ENCODE peak calls at places on chromosomes 6 and 20, in six cellular contexts. J is cardiac muscle cell; B is effector CD8-positive, alpha-beta T cell; W is neural crest cell; F is MCF 10A; S is cerebellum. R is an unnamed sample.

GRCh38 chr20:577167-577791 is 32.8 kb downstream of the TCF15 start:
- DNase-seq in S (no peak), F (peak), J (peak), B (no peak), W (no peak), R (peak)

GRCh38 chr20:44072381-44072780 is 114.6 kb downstream of the JPH2 start:
- DNase-seq in S (no peak), F (no peak), B (no peak), W (no peak), J (no peak), R (no peak)

GRCh38 chr6:40894962-40895799 is 143.8 kb downstream of the UNC5CL start:
- DNase-seq in F (peak), W (peak), S (no peak), J (peak), B (no peak), R (no peak)

GRCh38 chr6:87029711-87030314 is 65.1 kb downstream of the CGA start:
- DNase-seq in W (no peak), S (peak), F (peak), B (no peak), J (peak), R (peak)

GRCh38 chr20:17530716-17531536 is at the start of gene BFSP1:
- DNase-seq in W (peak), B (no peak), J (peak), S (peak), F (peak), R (peak)

GRCh38 chr20:63837134-63837429 is 6.0 kb upstream of the ZBTB46 start:
- DNase-seq in F (no peak), J (no peak), S (no peak), W (no peak), B (no peak), R (no peak)

GRCh38 chr6:11198663-11199603 is 33.5 kb downstream of the NEDD9 start:
- DNase-seq in W (no peak), J (peak), S (no peak), F (no peak), B (no peak), R (no peak)

GRCh38 chr6:53165333-53165732 is 16.7 kb upstream of the GCM1 start:
- DNase-seq in B (no peak), J (no peak), S (no peak), W (no peak), F (no peak), R (no peak)

GRCh38 chr6:79946773-79947190 is 571 bp downstream of the ELOVL4 start:
- DNase-seq in B (peak), J (peak), F (peak), S (peak), W (peak), R (peak)

GRCh38 chr6:42916288-42916687 is 435 bp downstream of the PTCRA start:
- DNase-seq in W (no peak), J (no peak), S (no peak), B (no peak), F (no peak), R (no peak)

GRCh38 chr6:63097222-63097621 is 114.0 kb upstream of the FKBP1C start:
- DNase-seq in S (no peak), J (no peak), B (no peak), F (no peak), W (no peak), R (no peak)

GRCh38 chr20:8020314-8021079 is 936 bp upstream of the TMX4 start:
- DNase-seq in S (peak), W (no peak), F (no peak), J (peak), B (no peak), R (no peak)

GRCh38 chr6:110573537-110573936 is 97.1 kb upstream of the SLC22A16 start:
- DNase-seq in J (no peak), W (no peak), B (no peak), F (no peak), S (no peak), R (no peak)

GRCh38 chr6:132054525-132054924 is 103.4 kb upstream of the CCN2 start:
- DNase-seq in F (peak), S (no peak), W (no peak), B (no peak), J (no peak), R (no peak)

GRCh38 chr6:31004285-31004684 is 6.0 kb upstream of the MUC22 start:
- DNase-seq in F (no peak), W (no peak), B (no peak), J (no peak), S (no peak), R (no peak)

GRCh38 chr6:53464942-53465460 is 79.9 kb downstream of the GCLC start:
- DNase-seq in F (peak), B (no peak), J (peak), S (no peak), W (no peak), R (peak)

GRCh38 chr6:157962601-157963084 is 19.0 kb upstream of the SYNJ2 start:
- DNase-seq in B (no peak), F (peak), S (no peak), J (peak), W (no peak), R (no peak)

GRCh38 chr6:124928831-124929230 is 33.4 kb upstream of the RNF217 start:
- DNase-seq in S (no peak), J (no peak), F (no peak), W (no peak), B (no peak), R (no peak)

GRCh38 chr6:64000873-64001497 is 365.4 kb downstream of the PHF3 start:
- DNase-seq in S (no peak), J (no peak), W (no peak), F (no peak), B (no peak), R (no peak)

GRCh38 chr6:106913111-106913510 is 61.4 kb downstream of the CD24 start:
- DNase-seq in S (no peak), J (no peak), B (no peak), F (no peak), W (no peak), R (no peak)

GRCh38 chr6:53436904-53437303 is 88.2 kb upstream of the ELOVL5 start:
- DNase-seq in W (no peak), J (peak), B (no peak), S (no peak), F (no peak), R (no peak)

GRCh38 chr6:90478789-90479602 is 107.9 kb downstream of the MAP3K7 start:
- DNase-seq in F (peak), W (peak), J (peak), S (peak), B (peak), R (peak)

GRCh38 chr20:57433658-57434389 is 42.6 kb downstream of the RBM38 start:
- DNase-seq in J (no peak), B (no peak), W (no peak), F (no peak), S (no peak), R (no peak)

GRCh38 chr6:32081168-32081624 is 27.9 kb downstream of the TNXB start:
- DNase-seq in W (peak), S (peak), F (peak), B (no peak), J (peak), R (no peak)

GRCh38 chr6:48032156-48032555 is 78.8 kb downstream of the PTCHD4 start:
- DNase-seq in S (no peak), J (peak), F (peak), W (no peak), B (no peak), R (no peak)

GRCh38 chr6:131519670-131520436 is 53.2 kb upstream of the ARG1 start:
- DNase-seq in B (no peak), S (no peak), J (peak), F (peak), W (peak), R (peak)

GRCh38 chr6:142275146-142276006 is 26.4 kb upstream of the ADGRG6 start:
- DNase-seq in J (peak), F (no peak), S (no peak), W (no peak), B (no peak), R (no peak)

GRCh38 chr6:154156135-154156948 is 117.3 kb downstream of the OPRM1 start:
- DNase-seq in B (peak), W (peak), J (peak), F (peak), S (peak), R (no peak)

GRCh38 chr20:37276494-37277252 is 12.8 kb upstream of the MANBAL start:
- DNase-seq in B (no peak), F (peak), S (no peak), J (peak), W (no peak), R (peak)

GRCh38 chr6:123994168-123994567 is 190.5 kb downstream of the NKAIN2 start:
- DNase-seq in J (no peak), S (no peak), B (no peak), W (no peak), F (no peak), R (no peak)

GRCh38 chr20:9460518-9460917 is 53.9 kb upstream of the LAMP5 start:
- DNase-seq in W (no peak), J (peak), S (no peak), B (no peak), F (peak), R (no peak)

GRCh38 chr6:144215402-144215931 is 65.2 kb downstream of the STX11 start:
- DNase-seq in B (no peak), J (peak), S (peak), W (no peak), F (peak), R (peak)

GRCh38 chr20:4511776-4512175 is 209.9 kb upstream of the PRND start:
- DNase-seq in F (no peak), W (no peak), J (no peak), S (no peak), B (no peak), R (no peak)

GRCh38 chr6:152748843-152749242 is 1.8 kb upstream of the VIP start:
- DNase-seq in F (peak), B (no peak), W (no peak), J (peak), S (peak), R (peak)

GRCh38 chr6:80357674-80358073 is 251.2 kb downstream of the BCKDHB start:
- DNase-seq in J (no peak), S (no peak), W (no peak), F (no peak), B (no peak), R (no peak)

GRCh38 chr6:153140299-153140698 is 9.2 kb upstream of the RGS17 start:
- DNase-seq in W (no peak), B (no peak), F (no peak), J (no peak), S (peak), R (no peak)

GRCh38 chr20:24148372-24148771 is 159.8 kb upstream of the GGTLC1 start:
- DNase-seq in J (no peak), W (no peak), B (no peak), S (no peak), F (no peak), R (no peak)